ENCODE peak calls at places on chromosomes 3 and 15, in five cellular contexts. K, H, D, T and V are unnamed samples.

GRCh38 chr3:113241292-113242033 is 30.1 kb downstream of the BOC start:
- DNase-seq in K (no peak), H (peak), D (no peak), T (peak), V (no peak)

GRCh38 chr3:19427417-19428149 is 279.3 kb downstream of the KCNH8 start:
- DNase-seq in K (no peak), H (no peak), D (no peak), T (no peak), V (no peak)

GRCh38 chr15:99979371-99979770 is 246.1 kb upstream of the LYSMD4 start:
- DNase-seq in K (no peak), H (no peak), D (no peak), T (no peak), V (no peak)

GRCh38 chr3:108073712-108074431 is 17.0 kb downstream of the CD47 start:
- DNase-seq in K (no peak), H (peak), D (no peak), T (no peak), V (no peak)

GRCh38 chr3:113265281-113265680 is 53.9 kb downstream of the BOC start:
- DNase-seq in K (no peak), H (no peak), D (no peak), T (peak), V (no peak)

GRCh38 chr15:89672221-89673161 is 6.7 kb downstream of the PLIN1 start:
- DNase-seq in K (no peak), H (peak), D (no peak), T (peak), V (no peak)

GRCh38 chr15:85837011-85837433 is 42.3 kb upstream of the KLHL25 start:
- DNase-seq in K (no peak), H (peak), D (no peak), T (no peak), V (no peak)

GRCh38 chr15:95895510-95895909 is 435.0 kb upstream of the NR2F2 start:
- DNase-seq in K (no peak), H (no peak), D (no peak), T (no peak), V (no peak)

GRCh38 chr3:101567528-101568317 is 6.1 kb downstream of the TRMT10C start:
- DNase-seq in K (no peak), H (no peak), D (no peak), T (no peak), V (no peak)

GRCh38 chr3:157463819-157464218 is 27.2 kb downstream of the PTX3 start:
- DNase-seq in K (no peak), H (no peak), D (no peak), T (no peak), V (no peak)

GRCh38 chr3:148736086-148736485 is 38.4 kb downstream of the AGTR1 start:
- DNase-seq in K (no peak), H (no peak), D (no peak), T (no peak), V (no peak)

GRCh38 chr3:24506966-24507775 is 12.5 kb upstream of the THRB start:
- DNase-seq in K (no peak), H (peak), D (no peak), T (no peak), V (no peak)

GRCh38 chr3:39148116-39149058 is 5.0 kb downstream of the CSRNP1 start:
- DNase-seq in K (no peak), H (peak), D (no peak), T (peak), V (no peak)

GRCh38 chr3:69786854-69787253 is 47.6 kb downstream of the MITF start:
- DNase-seq in K (no peak), H (no peak), D (no peak), T (no peak), V (no peak)

GRCh38 chr3:58640700-58641372 is 25.7 kb downstream of the FAM3D start:
- DNase-seq in K (peak), H (peak), D (peak), T (peak), V (peak)

DNA sequence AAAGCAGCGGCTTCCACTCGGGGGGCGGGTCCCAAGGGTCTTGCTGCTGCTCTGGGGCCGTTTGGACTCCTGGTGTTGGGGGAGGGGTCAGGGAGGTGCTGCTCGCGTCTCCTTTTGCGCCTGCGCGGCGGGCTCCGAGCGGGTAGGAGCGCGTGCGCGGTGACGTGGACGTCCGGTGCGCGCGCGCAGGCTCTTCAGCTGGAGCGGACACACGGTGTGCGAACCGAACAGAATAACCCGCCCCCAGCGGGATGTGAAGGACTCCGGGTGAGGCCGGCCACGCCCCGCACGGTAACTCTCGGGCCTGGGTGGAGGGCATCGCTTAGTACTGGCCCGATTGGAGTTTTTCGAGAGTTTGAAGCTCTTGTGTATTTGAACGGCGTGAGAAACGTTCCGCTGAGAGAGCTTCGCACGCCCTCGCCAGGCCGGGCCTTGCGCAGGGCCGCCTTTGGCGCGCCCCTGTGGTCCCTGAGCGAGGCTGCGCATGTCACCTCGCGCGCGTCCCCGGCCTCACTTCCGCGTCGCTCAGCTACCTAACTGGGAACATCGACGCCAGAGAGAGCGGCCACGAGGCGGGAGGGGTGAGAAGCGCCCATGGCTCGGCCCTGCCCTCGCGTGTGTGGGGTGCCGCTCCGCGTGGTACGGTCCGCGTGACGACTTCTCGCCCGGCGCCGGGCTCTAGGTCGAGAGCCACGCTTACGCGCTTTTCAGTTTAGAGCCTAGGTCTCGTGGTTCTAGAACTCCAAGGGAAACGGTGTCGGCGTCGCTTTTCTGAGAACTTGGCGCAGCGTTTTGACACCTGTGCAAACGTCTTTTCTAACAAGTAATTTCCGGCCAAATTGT is at the start of gene MGA:
- DNase-seq in K (peak), H (peak), D (peak), T (peak), V (peak)
- TF ChIP-seq CTCF in K (peak), H (no peak), D (no peak), T (no peak), V (no peak)

DNA sequence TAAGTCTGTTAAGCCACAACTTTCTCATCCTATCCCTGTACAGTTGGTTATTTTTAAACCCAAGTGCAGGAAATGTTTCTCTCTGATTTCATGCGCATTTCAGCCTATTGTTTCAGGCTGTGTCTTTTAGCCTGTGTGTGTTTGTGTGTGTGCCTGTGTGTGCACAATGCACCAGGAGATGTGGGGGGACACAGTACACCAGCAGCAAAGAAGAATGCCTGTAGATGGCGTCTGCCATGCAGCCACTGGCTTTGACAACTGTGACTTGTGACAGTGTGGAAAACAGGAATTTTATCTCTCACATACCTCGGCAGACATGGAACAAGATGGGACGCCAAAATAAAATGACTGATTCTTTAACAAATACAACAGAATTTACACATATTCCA is 43.6 kb upstream of the PLXNA1 start:
- DNase-seq in K (no peak), H (no peak), D (no peak), T (no peak), V (no peak)
- TF ChIP-seq CTCF in K (no peak), H (peak), D (peak), T (no peak), V (no peak)

GRCh38 chr15:51243774-51244173 is 94.6 kb downstream of the CYP19A1 start:
- DNase-seq in K (no peak), H (peak), D (no peak), T (no peak), V (no peak)

GRCh38 chr15:51232581-51232980 is 105.8 kb downstream of the CYP19A1 start:
- DNase-seq in K (no peak), H (peak), D (no peak), T (no peak), V (no peak)

GRCh38 chr15:51234181-51234927 is 104.0 kb downstream of the CYP19A1 start:
- DNase-seq in K (no peak), H (peak), D (no peak), T (no peak), V (no peak)

GRCh38 chr15:51240066-51240465 is 98.3 kb downstream of the CYP19A1 start:
- DNase-seq in K (no peak), H (no peak), D (no peak), T (no peak), V (no peak)

GRCh38 chr15:51237816-51238215 is 100.6 kb downstream of the CYP19A1 start:
- DNase-seq in K (no peak), H (no peak), D (no peak), T (no peak), V (no peak)
- TF ChIP-seq CTCF in K (no peak), H (no peak), D (no peak), T (no peak), V (no peak)

GRCh38 chr3:16723994-16724393 is 118.8 kb upstream of the DAZL start:
- DNase-seq in K (no peak), H (peak), D (no peak), T (no peak), V (no peak)
- TF ChIP-seq CTCF in K (no peak), H (peak), D (peak), T (no peak), V (no peak)

DNA sequence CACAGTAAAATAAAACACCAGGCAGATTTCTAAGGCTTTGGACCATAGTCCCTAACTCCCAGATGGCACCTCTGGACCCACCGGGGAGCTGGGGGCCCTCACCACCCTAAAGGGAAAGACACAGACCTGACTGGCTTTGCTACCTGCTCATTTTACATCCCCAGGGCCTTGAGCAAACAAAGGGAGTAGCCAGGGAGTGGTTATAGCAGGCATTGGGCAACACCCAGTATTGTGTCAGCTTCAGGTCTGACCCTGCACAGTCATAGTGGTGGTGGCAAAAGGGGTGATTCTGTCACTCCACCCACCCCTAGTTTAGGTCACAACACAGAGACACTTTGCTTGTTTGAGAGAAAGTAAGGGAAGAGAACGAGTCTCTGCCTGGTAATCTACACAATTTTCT is 352.4 kb downstream of the DIPK2A start:
- DNase-seq in K (no peak), H (no peak), D (no peak), T (no peak), V (no peak)
- TF ChIP-seq CTCF in K (no peak), H (no peak), D (no peak), T (no peak), V (no peak)

GRCh38 chr15:79433610-79434009 is 1.5 kb downstream of the MINAR1 start:
- DNase-seq in K (no peak), H (no peak), D (no peak), T (no peak), V (no peak)
- TF ChIP-seq CTCF in K (no peak), H (no peak), D (peak), T (no peak), V (no peak)

GRCh38 chr15:93018574-93018973 is 70.4 kb downstream of the RGMA start:
- DNase-seq in K (no peak), H (peak), D (no peak), T (no peak), V (no peak)
- TF ChIP-seq CTCF in K (no peak), H (peak), D (peak), T (no peak), V (no peak)